ENCODE peak calls at places on chromosomes 13 and 19, in five cellular contexts. One of them, this sample, is unnamed.

GRCh38 chr19:7215176-7215575 is 79.0 kb downstream of the INSR start:
- DNase-seq in skeletal muscle cell: no peak
- DNase-seq in NCI-H1105: no peak
- DNase-seq in NB4: no peak
- DNase-seq in hepatic stellate cell: no peak
- DNase-seq in this sample: no peak

GRCh38 chr19:33699754-33700407 is 78.1 kb downstream of the CHST8 start:
- DNase-seq in skeletal muscle cell: no peak
- DNase-seq in NCI-H1105: no peak
- DNase-seq in NB4: no peak
- DNase-seq in hepatic stellate cell: no peak
- DNase-seq in this sample: no peak

GRCh38 chr19:49011194-49011593 is 5.7 kb downstream of the LHB start:
- DNase-seq in skeletal muscle cell: no peak
- DNase-seq in NCI-H1105: no peak
- DNase-seq in NB4: no peak
- DNase-seq in hepatic stellate cell: no peak
- DNase-seq in this sample: no peak

GRCh38 chr19:56217039-56217949 is 15.2 kb downstream of the ZSCAN5C start:
- DNase-seq in skeletal muscle cell: no peak
- DNase-seq in NCI-H1105: no peak
- DNase-seq in NB4: no peak
- DNase-seq in hepatic stellate cell: peak; percentile 26
- DNase-seq in this sample: no peak

GRCh38 chr19:1811472-1811894 is 593 bp downstream of the ATP8B3 start:
- DNase-seq in skeletal muscle cell: no peak
- DNase-seq in NCI-H1105: no peak
- DNase-seq in NB4: peak; percentile 55
- DNase-seq in hepatic stellate cell: peak; percentile 84
- DNase-seq in this sample: peak; percentile 19

GRCh38 chr13:40756042-40756441 is 14.9 kb downstream of the MRPS31 start:
- DNase-seq in skeletal muscle cell: no peak
- DNase-seq in NCI-H1105: no peak
- DNase-seq in NB4: no peak
- DNase-seq in hepatic stellate cell: no peak
- DNase-seq in this sample: no peak

GRCh38 chr19:51439021-51439465 is 19.2 kb downstream of the SIGLEC8 start:
- DNase-seq in skeletal muscle cell: no peak
- DNase-seq in NCI-H1105: no peak
- DNase-seq in NB4: peak; percentile 67
- DNase-seq in hepatic stellate cell: no peak
- DNase-seq in this sample: peak; percentile 60

GRCh38 chr19:31693870-31694269 is 344.6 kb upstream of the TSHZ3 start:
- DNase-seq in skeletal muscle cell: no peak
- DNase-seq in NCI-H1105: no peak
- DNase-seq in NB4: no peak
- DNase-seq in hepatic stellate cell: no peak
- DNase-seq in this sample: no peak

GRCh38 chr19:3479177-3479818 is 1.0 kb downstream of the SMIM24 start:
- DNase-seq in skeletal muscle cell: no peak
- DNase-seq in NCI-H1105: no peak
- DNase-seq in NB4: peak; percentile 64
- DNase-seq in hepatic stellate cell: peak; percentile 54
- DNase-seq in this sample: peak; percentile 67

GRCh38 chr19:10114651-10115391 is 3.3 kb downstream of the P2RY11 start:
- DNase-seq in skeletal muscle cell: no peak
- DNase-seq in NCI-H1105: no peak
- DNase-seq in NB4: peak; percentile 59
- DNase-seq in hepatic stellate cell: no peak
- DNase-seq in this sample: no peak

GRCh38 chr13:52411629-52412028 is 5.7 kb upstream of the THSD1 start:
- DNase-seq in skeletal muscle cell: peak; percentile 92
- DNase-seq in NCI-H1105: no peak
- DNase-seq in NB4: no peak
- DNase-seq in hepatic stellate cell: peak; percentile 38
- DNase-seq in this sample: no peak

GRCh38 chr19:53172892-53173291 is 14.0 kb upstream of the ZNF347 start:
- DNase-seq in skeletal muscle cell: no peak
- DNase-seq in NCI-H1105: no peak
- DNase-seq in NB4: no peak
- DNase-seq in hepatic stellate cell: no peak
- DNase-seq in this sample: no peak

GRCh38 chr13:79992111-79992510 is 348.8 kb downstream of the SPRY2 start:
- DNase-seq in skeletal muscle cell: no peak
- DNase-seq in NCI-H1105: no peak
- DNase-seq in NB4: no peak
- DNase-seq in hepatic stellate cell: no peak
- DNase-seq in this sample: no peak

GRCh38 chr13:108508263-108508662 is 121.1 kb upstream of the MYO16 start:
- DNase-seq in skeletal muscle cell: no peak
- DNase-seq in NCI-H1105: no peak
- DNase-seq in NB4: peak; percentile 35
- DNase-seq in hepatic stellate cell: no peak
- DNase-seq in this sample: peak; percentile 84

This sample was measured in AML-193.